ENCODE peak calls at places on chromosome 14, in four cellular contexts. A, K, R and V are unnamed samples.

GRCh38 chr14:63155511-63156189 is 48.6 kb upstream of the RHOJ start:
- DNase-seq in A (no peak), K (no peak), R (peak), V (no peak)

GRCh38 chr14:57884175-57884574 is 18.3 kb upstream of the SLC35F4 start:
- DNase-seq in A (no peak), K (no peak), R (peak), V (no peak)

GRCh38 chr14:38291681-38292459 is 36.0 kb upstream of the CLEC14A start:
- DNase-seq in A (no peak), K (no peak), R (peak), V (no peak)

GRCh38 chr14:28763914-28764848 is 2.4 kb upstream of the FOXG1 start:
- DNase-seq in A (no peak), K (no peak), R (no peak), V (no peak)

GRCh38 chr14:44626423-44626822 is 119.3 kb upstream of the FSCB start:
- DNase-seq in A (no peak), K (no peak), R (no peak), V (no peak)

GRCh38 chr14:32258574-32258973 is 55.5 kb upstream of the RNU6-8 start:
- DNase-seq in A (no peak), K (no peak), R (peak), V (peak)

GRCh38 chr14:34872822-34873590 is 2.2 kb downstream of the BAZ1A start:
- DNase-seq in A (peak), K (no peak), R (peak), V (peak)

GRCh38 chr14:85527458-85527857 is 2.5 kb upstream of the FLRT2 start:
- DNase-seq in A (peak), K (no peak), R (peak), V (no peak)

GRCh38 chr14:49957089-49957852 is 64.4 kb downstream of the ARF6 start:
- DNase-seq in A (no peak), K (no peak), R (no peak), V (no peak)

GRCh38 chr14:88426271-88426670 is 40.8 kb downstream of the SPATA7 start:
- DNase-seq in A (no peak), K (no peak), R (peak), V (no peak)

GRCh38 chr14:62445570-62445969 is 599.7 kb downstream of the KCNH5 start:
- DNase-seq in A (no peak), K (no peak), R (no peak), V (no peak)

GRCh38 chr14:103001226-103001625 is 56.1 kb downstream of the CDC42BPB start:
- DNase-seq in A (no peak), K (no peak), R (no peak), V (no peak)

GRCh38 chr14:75229576-75229922 is 49.1 kb upstream of the FOS start:
- DNase-seq in A (peak), K (no peak), R (no peak), V (no peak)

GRCh38 chr14:75231320-75231719 is 47.3 kb upstream of the FOS start:
- DNase-seq in A (no peak), K (no peak), R (no peak), V (no peak)

GRCh38 chr14:75226755-75227544 is 50.5 kb upstream of the TMED10 start:
- DNase-seq in A (no peak), K (no peak), R (no peak), V (no peak)

GRCh38 chr14:75232597-75232996 is 46.0 kb upstream of the FOS start:
- DNase-seq in A (no peak), K (no peak), R (no peak), V (no peak)

GRCh38 chr14:75229923-75230792 is 48.5 kb upstream of the FOS start:
- DNase-seq in A (peak), K (no peak), R (peak), V (peak)
- TF ChIP-seq CTCF in A (peak), K (no peak), R (peak), V (peak)

DNA sequence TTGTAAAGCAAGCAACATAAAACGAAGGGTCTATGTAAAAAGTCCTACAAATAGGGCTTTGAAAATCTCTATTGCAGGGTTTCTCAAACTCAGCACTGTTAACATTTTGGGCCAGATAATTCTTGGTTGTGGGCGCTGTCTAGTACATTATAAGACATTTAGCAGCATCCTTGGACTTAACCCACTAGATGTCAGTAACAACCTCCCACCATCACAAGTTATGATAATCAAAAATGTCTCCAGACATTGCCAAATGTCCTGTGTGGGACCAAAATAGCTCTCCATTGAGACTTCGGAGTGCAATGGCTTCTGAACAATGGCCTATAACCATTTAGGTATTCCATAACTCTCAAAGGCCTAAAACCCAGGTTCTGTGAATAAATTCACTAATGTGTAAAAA is 22.9 kb upstream of the DHRS7 start:
- DNase-seq in A (peak), K (no peak), R (peak), V (no peak)
- TF ChIP-seq CTCF in A (peak), K (no peak), R (peak), V (peak)

GRCh38 chr14:68926236-68926635 is 52.9 kb downstream of the ACTN1 start:
- DNase-seq in A (peak), K (no peak), R (no peak), V (no peak)
- TF ChIP-seq CTCF in A (peak), K (peak), R (peak), V (peak)

GRCh38 chr14:56816575-56817391 is 6.5 kb upstream of the OTX2 start:
- DNase-seq in A (no peak), K (no peak), R (no peak), V (no peak)
- TF ChIP-seq CTCF in A (no peak), K (no peak), R (no peak), V (no peak)

GRCh38 chr14:96256420-96256819 is 410 bp downstream of the BDKRB1 start:
- DNase-seq in A (peak), K (no peak), R (peak), V (no peak)
- TF ChIP-seq CTCF in A (peak), K (no peak), R (peak), V (peak)

DNA sequence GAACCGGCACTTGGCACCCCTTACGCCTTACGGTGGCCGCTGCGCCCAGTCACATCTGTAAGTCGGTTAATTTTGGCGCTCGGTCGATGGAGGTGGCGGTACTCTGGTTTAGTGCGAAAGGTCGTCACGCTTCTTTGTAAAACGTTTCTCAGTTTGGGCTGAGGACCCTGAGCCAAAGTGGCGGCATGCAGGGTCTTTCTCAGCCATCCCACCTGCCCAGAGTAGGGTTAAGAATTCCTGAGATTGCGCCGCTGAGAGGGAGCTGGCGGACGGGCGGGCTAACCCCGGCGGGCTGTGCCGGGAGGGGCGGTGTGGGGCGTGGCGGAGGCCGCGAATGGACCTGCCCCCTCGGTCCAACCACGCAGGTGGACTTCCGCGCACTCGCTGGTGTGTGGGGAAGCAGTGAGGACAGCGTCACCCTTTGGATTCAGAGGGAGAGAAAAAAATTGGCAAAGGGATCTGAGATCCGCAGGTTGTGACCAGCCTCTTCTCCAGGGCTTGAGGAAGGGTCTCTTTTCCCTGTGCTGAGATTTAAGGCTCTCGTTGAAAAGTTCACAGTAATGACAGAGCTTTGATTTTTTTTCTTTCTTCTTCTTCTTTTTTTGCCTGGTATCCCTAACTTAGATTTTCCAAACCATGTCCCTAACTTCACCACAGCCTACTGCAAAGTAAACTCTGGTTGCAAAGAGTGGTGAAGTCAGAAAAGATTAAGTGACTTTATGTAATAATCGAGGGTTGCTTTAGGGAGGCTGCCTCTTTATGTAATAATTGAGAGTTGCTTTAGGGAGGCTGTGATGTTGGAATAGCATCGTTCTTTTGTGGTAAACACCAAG is 602 bp upstream of the FBXO33 start:
- DNase-seq in A (peak), K (peak), R (peak), V (peak)
- TF ChIP-seq CTCF in A (peak), K (no peak), R (no peak), V (peak)

GRCh38 chr14:94288610-94289465 is 4.2 kb downstream of the SERPINA10 start:
- DNase-seq in A (no peak), K (no peak), R (no peak), V (no peak)
- TF ChIP-seq CTCF in A (no peak), K (no peak), R (no peak), V (no peak)

GRCh38 chr14:79575032-79575431 is 636.3 kb downstream of the DIO2 start:
- DNase-seq in A (no peak), K (no peak), R (no peak), V (no peak)
- TF ChIP-seq CTCF in A (no peak), K (no peak), R (no peak), V (no peak)

GRCh38 chr14:20836668-20837338 is 34.2 kb upstream of the RNASE1 start:
- DNase-seq in A (peak), K (no peak), R (peak), V (peak)
- TF ChIP-seq CTCF in A (peak), K (no peak), R (peak), V (peak)

GRCh38 chr14:99441918-99442317 is 38.7 kb downstream of the SETD3 start:
- DNase-seq in A (no peak), K (no peak), R (no peak), V (no peak)

GRCh38 chr14:99436247-99437180 is 44.1 kb downstream of the SETD3 start:
- DNase-seq in A (no peak), K (no peak), R (no peak), V (no peak)

GRCh38 chr14:99441157-99441870 is 39.3 kb downstream of the SETD3 start:
- DNase-seq in A (no peak), K (no peak), R (no peak), V (peak)

GRCh38 chr14:99437706-99438105 is 43.0 kb downstream of the SETD3 start:
- DNase-seq in A (no peak), K (no peak), R (no peak), V (no peak)

GRCh38 chr14:99440278-99440677 is 40.4 kb downstream of the SETD3 start:
- DNase-seq in A (no peak), K (no peak), R (no peak), V (no peak)
- TF ChIP-seq CTCF in A (peak), K (no peak), R (no peak), V (no peak)